ENCODE peak calls at places on chromosomes 7 and 10, in nine cellular contexts. Q is brain microvascular endothelial cell; E is colonic mucosa; V is mesendoderm; M is CD8-positive, alpha-beta memory T cell; L is tibial nerve; F is cardiac muscle cell; W is CD8-positive, alpha-beta T cell; R is psoas muscle. Z is an unnamed sample.

GRCh38 chr10:34535872-34536271 is 279.2 kb downstream of the PARD3 start:
- DNase-seq in W (no peak), L (no peak), R (no peak), M (no peak), F (no peak), V (no peak), Q (no peak), E (no peak), Z (no peak)

GRCh38 chr7:127865466-127865865 is 165.8 kb downstream of the LRRC4 start:
- DNase-seq in M (no peak), L (no peak), Q (peak; percentile 77), E (no peak), F (no peak), W (no peak), V (peak; percentile 37), R (no peak), Z (no peak)

GRCh38 chr7:116522247-116522646 is 2.6 kb upstream of the CAV1 start:
- DNase-seq in E (no peak), Q (peak; percentile 76), L (no peak), V (peak; percentile 90), W (no peak), R (no peak), F (no peak), M (no peak), Z (no peak)

GRCh38 chr10:4407783-4408182 is 418.2 kb upstream of the AKR1E2 start:
- DNase-seq in R (no peak), L (no peak), E (no peak), M (no peak), W (no peak), F (no peak), Q (no peak), V (peak; percentile 11), Z (no peak)

GRCh38 chr7:10588084-10588483 is 385.6 kb upstream of the PHF14 start:
- DNase-seq in W (no peak), Q (no peak), E (no peak), L (no peak), F (no peak), V (no peak), R (no peak), M (no peak), Z (no peak)

GRCh38 chr7:69732203-69732602 is 133.9 kb downstream of the AUTS2 start:
- DNase-seq in R (no peak), M (no peak), Q (no peak), E (peak; percentile 29), W (no peak), F (no peak), V (no peak), L (no peak), Z (no peak)

GRCh38 chr7:155985518-155986427 is 173.5 kb upstream of the SHH start:
- DNase-seq in V (no peak), M (no peak), W (no peak), L (no peak), R (no peak), Q (no peak), F (no peak), E (no peak), Z (no peak)

GRCh38 chr10:133026726-133027395 is 60.9 kb upstream of the ADGRA1 start:
- DNase-seq in Q (no peak), L (no peak), M (no peak), E (no peak), V (no peak), F (no peak), W (no peak), R (no peak), Z (no peak)

GRCh38 chr10:81026597-81026996 is 488.9 kb downstream of the SH2D4B start:
- DNase-seq in Q (peak; percentile 39), R (no peak), M (no peak), F (no peak), E (no peak), V (no peak), W (no peak), L (no peak), Z (no peak)

GRCh38 chr10:112215342-112215774 is 31.8 kb upstream of the GPAM start:
- DNase-seq in E (no peak), W (no peak), V (no peak), R (no peak), M (no peak), Q (no peak), F (no peak), L (no peak), Z (no peak)

GRCh38 chr7:64892116-64892515 is 11.0 kb upstream of the ZNF273 start:
- DNase-seq in Q (no peak), M (no peak), V (no peak), E (no peak), W (no peak), F (no peak), L (no peak), R (no peak), Z (no peak)

GRCh38 chr10:77926566-77927342 is at the start of gene DLG5:
- DNase-seq in F (peak; percentile 72), R (peak; percentile 85), V (peak; percentile 45), M (no peak), Q (no peak), L (peak; percentile 40), E (peak; percentile 75), W (no peak), Z (no peak)

GRCh38 chr7:157620616-157621015 is 283.8 kb downstream of the DNAJB6 start:
- DNase-seq in M (no peak), W (no peak), V (no peak), F (no peak), E (no peak), R (no peak), L (no peak), Q (no peak), Z (no peak)

GRCh38 chr10:47354900-47355299 is 6.7 kb downstream of the RBP3 start:
- DNase-seq in F (no peak), W (no peak), Q (no peak), L (no peak), M (no peak), R (no peak), V (no peak), E (no peak), Z (no peak)

GRCh38 chr7:96792115-96792514 is 82.5 kb upstream of the SEM1 start:
- DNase-seq in Q (no peak), R (no peak), V (no peak), W (no peak), L (no peak), F (no peak), M (no peak), E (no peak), Z (no peak)

GRCh38 chr7:17830206-17830605 is 110.1 kb downstream of the SNX13 start:
- DNase-seq in Q (no peak), R (no peak), F (no peak), M (no peak), V (no peak), W (no peak), L (no peak), E (no peak), Z (no peak)

DNA sequence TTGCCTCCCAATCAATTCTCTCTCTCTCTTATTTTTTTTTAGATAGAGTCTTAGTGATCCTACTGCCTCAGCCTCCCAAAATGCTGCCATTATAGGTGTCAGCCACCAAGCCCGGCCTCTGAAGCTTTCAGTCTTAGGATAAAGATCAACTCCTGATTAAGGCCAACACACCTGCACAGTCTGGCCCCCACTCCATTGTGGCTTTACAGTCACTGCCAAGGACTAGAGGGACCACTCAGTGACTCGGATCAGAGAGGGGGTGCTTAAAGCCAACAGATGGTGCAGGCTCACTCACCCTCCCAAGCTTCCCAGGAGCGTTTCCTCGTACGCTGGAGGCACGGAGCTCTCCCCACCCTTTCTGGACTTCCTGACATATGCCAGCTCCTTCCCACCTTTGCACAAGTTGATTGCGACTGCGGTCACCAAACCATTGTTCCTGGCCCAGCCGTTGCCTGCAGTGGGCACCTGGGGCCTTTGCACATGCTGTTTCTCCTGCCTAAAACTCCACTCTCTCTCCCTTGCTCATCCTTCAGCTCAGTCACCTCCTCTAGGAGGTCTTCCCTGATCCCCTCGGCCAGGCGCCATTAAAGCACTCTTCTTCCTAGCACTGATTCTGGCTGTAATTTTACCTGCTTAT is 1.7 kb upstream of the CDH23 start:
- DNase-seq in Q (no peak), E (no peak), V (no peak), R (no peak), M (no peak), F (no peak), L (no peak), W (no peak), Z (no peak)
- H3K27me3 ChIP-seq in Q (peaks cover 71% of the 10 kb centered on the region), E (peaks cover 17% of the 10 kb centered on the region), V (peaks cover 14% of the 10 kb centered on the region), R (peaks cover 18% of the 10 kb centered on the region), M (peaks cover 32% of the 10 kb centered on the region), F (peaks cover 66% of the 10 kb centered on the region), L (peaks cover 14% of the 10 kb centered on the region), W (peaks cover 18% of the 10 kb centered on the region), Z (peaks cover 56% of the 10 kb centered on the region)

DNA sequence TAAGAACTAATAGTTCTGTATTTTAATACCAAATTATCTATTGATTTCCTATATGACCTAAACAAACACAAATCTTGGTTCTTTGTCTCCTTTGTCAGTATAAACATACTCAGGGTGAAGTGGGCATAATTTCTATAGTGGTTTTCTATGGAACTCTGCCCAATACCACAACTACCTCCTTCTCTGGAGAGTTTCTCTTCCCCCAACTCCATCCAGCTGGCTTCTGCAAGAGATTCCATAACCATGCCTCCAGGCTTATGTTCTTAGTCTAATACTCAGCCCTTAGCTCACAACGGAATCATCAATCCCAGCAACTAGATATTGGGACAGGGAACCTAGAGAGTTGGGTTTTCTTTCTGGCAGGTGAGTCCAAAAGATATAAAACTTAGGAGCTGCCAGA is 127.3 kb downstream of the TRIL start:
- DNase-seq in R (no peak), L (no peak), E (no peak), W (no peak), M (no peak), F (no peak), V (no peak), Q (no peak), Z (no peak)
- H3K27ac ChIP-seq in R (no peak overlapping the region), L (no peak overlapping the region), E (no peak overlapping the region), W (no peak overlapping the region), M (no peak overlapping the region), F (no peak overlapping the region), V (no peak overlapping the region), Q (no peak overlapping the region), Z (no peak overlapping the region)

DNA sequence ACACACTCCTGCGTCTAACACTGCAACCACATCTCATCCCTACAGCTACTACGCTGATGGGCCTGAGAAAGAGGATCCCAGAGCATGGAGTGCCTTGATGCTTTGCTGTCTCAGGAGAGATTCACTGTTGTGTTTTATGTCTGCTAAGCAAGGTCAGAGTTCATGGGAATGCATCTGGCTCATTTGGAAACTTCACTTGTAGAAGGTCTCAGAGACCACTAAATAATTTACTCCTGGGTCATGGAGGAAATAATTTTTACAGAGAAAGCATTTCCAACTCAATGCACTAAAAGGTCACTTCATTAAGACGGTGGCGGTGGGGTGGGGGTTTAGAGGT is 88.6 kb downstream of the SLIT1 start:
- DNase-seq in L (no peak), Q (no peak), M (no peak), E (no peak), W (no peak), F (no peak), R (no peak), V (no peak), Z (no peak)
- H3K27me3 ChIP-seq in L (peaks cover 4% of the 10 kb centered on the region), Q (peaks cover 6% of the 10 kb centered on the region), M (no peaks in the 10 kb centered on the region), E (no peaks in the 10 kb centered on the region), W (no peaks in the 10 kb centered on the region), F (no peaks in the 10 kb centered on the region), R (no peaks in the 10 kb centered on the region), V (no peaks in the 10 kb centered on the region), Z (no peaks in the 10 kb centered on the region)

DNA sequence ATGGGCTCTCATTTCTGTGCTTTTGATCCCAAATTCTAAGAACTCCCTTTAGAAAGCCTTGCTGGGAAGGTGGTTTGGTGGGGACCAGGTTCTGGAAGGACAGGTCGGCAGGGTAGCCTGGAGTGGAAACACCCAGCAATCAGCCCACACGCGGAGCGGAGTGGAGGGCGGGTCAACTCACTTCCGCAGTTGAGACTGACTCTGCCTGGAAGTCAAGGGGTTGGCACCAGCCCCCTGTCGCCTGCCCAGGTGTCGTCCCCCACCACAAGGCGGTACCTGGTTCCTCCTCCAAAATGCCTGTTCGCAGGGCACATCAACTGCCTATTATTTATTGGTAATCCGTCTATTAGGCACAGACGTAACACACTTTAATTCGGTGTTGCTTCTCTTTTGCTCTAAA is 248.4 kb upstream of the PPP2R2D start:
- DNase-seq in W (no peak), Q (no peak), V (no peak), M (no peak), F (no peak), E (no peak), R (no peak), L (no peak), Z (no peak)
- H3K27ac ChIP-seq in W (no peak overlapping the region), Q (no peak overlapping the region), V (no peak overlapping the region), M (no peak overlapping the region), F (no peak overlapping the region), E (no peak overlapping the region), R (no peak overlapping the region), L (no peak overlapping the region), Z (no peak overlapping the region)